ENCODE peak calls at places on chromosomes 12 and 14, in five cellular contexts. One of them, this sample, is unnamed.

GRCh38 chr12:18400186-18400585 is 138.9 kb downstream of the PIK3C2G start:
- DNase-seq in mesenchymal stem cell: no peak
- DNase-seq in H9: no peak
- DNase-seq in neuronal stem cell: no peak
- DNase-seq in H1: no peak
- DNase-seq in this sample: no peak

GRCh38 chr12:47828967-47829482 is 9.3 kb upstream of the HDAC7 start:
- DNase-seq in mesenchymal stem cell: peak; percentile 53
- DNase-seq in H9: peak; percentile 83
- DNase-seq in neuronal stem cell: no peak
- DNase-seq in H1: no peak
- DNase-seq in this sample: no peak

GRCh38 chr12:28443337-28443736 is 253.1 kb downstream of the CCDC91 start:
- DNase-seq in mesenchymal stem cell: no peak
- DNase-seq in H9: no peak
- DNase-seq in neuronal stem cell: no peak
- DNase-seq in H1: no peak
- DNase-seq in this sample: no peak

GRCh38 chr12:71746983-71747611 is 7.6 kb upstream of the RAB21 start:
- DNase-seq in mesenchymal stem cell: peak; percentile 71
- DNase-seq in H9: peak; percentile 48
- DNase-seq in neuronal stem cell: no peak
- DNase-seq in H1: no peak
- DNase-seq in this sample: peak; percentile 46

GRCh38 chr12:63846249-63846967 is 1.9 kb downstream of the SRGAP1 start:
- DNase-seq in mesenchymal stem cell: no peak
- DNase-seq in H9: no peak
- DNase-seq in neuronal stem cell: no peak
- DNase-seq in H1: no peak
- DNase-seq in this sample: no peak

GRCh38 chr12:14901228-14901562 is 15.5 kb upstream of the MGP start:
- DNase-seq in mesenchymal stem cell: no peak
- DNase-seq in H9: no peak
- DNase-seq in neuronal stem cell: no peak
- DNase-seq in H1: no peak
- DNase-seq in this sample: no peak

GRCh38 chr12:5078423-5078822 is 34.7 kb downstream of the KCNA5 start:
- DNase-seq in mesenchymal stem cell: no peak
- DNase-seq in H9: no peak
- DNase-seq in neuronal stem cell: no peak
- DNase-seq in H1: no peak
- DNase-seq in this sample: peak; percentile 56

GRCh38 chr12:32499048-32499447 is 99.7 kb downstream of the FGD4 start:
- DNase-seq in mesenchymal stem cell: no peak
- DNase-seq in H9: no peak
- DNase-seq in neuronal stem cell: no peak
- DNase-seq in H1: no peak
- DNase-seq in this sample: no peak

GRCh38 chr12:53960187-53961024 is 5.7 kb downstream of the HOXC12 start:
- DNase-seq in mesenchymal stem cell: no peak
- DNase-seq in H9: no peak
- DNase-seq in neuronal stem cell: no peak
- DNase-seq in H1: no peak
- DNase-seq in this sample: no peak

GRCh38 chr14:96136361-96136760 is 68.3 kb upstream of the BDKRB2 start:
- DNase-seq in mesenchymal stem cell: peak; percentile 81
- DNase-seq in H9: no peak
- DNase-seq in neuronal stem cell: no peak
- DNase-seq in H1: no peak
- DNase-seq in this sample: peak; percentile 71

GRCh38 chr14:43803076-43803689 is 703.9 kb downstream of the FSCB start:
- DNase-seq in mesenchymal stem cell: no peak
- DNase-seq in H9: no peak
- DNase-seq in neuronal stem cell: no peak
- DNase-seq in H1: no peak
- DNase-seq in this sample: no peak

GRCh38 chr14:81427348-81428058 is 27.4 kb upstream of the STON2 start:
- DNase-seq in mesenchymal stem cell: no peak
- DNase-seq in H9: no peak
- DNase-seq in neuronal stem cell: no peak
- DNase-seq in H1: no peak
- DNase-seq in this sample: no peak

GRCh38 chr12:111427417-111428074 is 21.8 kb downstream of the SH2B3 start:
- DNase-seq in mesenchymal stem cell: no peak
- DNase-seq in H9: no peak
- DNase-seq in neuronal stem cell: no peak
- DNase-seq in H1: no peak
- DNase-seq in this sample: no peak

GRCh38 chr14:37466623-37467088 is 128.4 kb downstream of the FOXA1 start:
- DNase-seq in mesenchymal stem cell: peak; percentile 45
- DNase-seq in H9: no peak
- DNase-seq in neuronal stem cell: no peak
- DNase-seq in H1: no peak
- DNase-seq in this sample: no peak

GRCh38 chr12:107355004-107355565 is 261.7 kb upstream of the CRY1 start:
- DNase-seq in mesenchymal stem cell: no peak
- DNase-seq in H9: no peak
- DNase-seq in neuronal stem cell: no peak
- DNase-seq in H1: no peak
- DNase-seq in this sample: no peak

GRCh38 chr12:66627270-66627987 is 51.4 kb downstream of the GRIP1 start:
- DNase-seq in mesenchymal stem cell: no peak
- DNase-seq in H9: no peak
- DNase-seq in neuronal stem cell: no peak
- DNase-seq in H1: no peak
- DNase-seq in this sample: no peak

GRCh38 chr14:101301011-101301410 is 260.3 kb upstream of the DIO3 start:
- DNase-seq in mesenchymal stem cell: no peak
- DNase-seq in H9: no peak
- DNase-seq in neuronal stem cell: no peak
- DNase-seq in H1: no peak
- DNase-seq in this sample: no peak

GRCh38 chr12:45273717-45274271 is 57.9 kb downstream of the ANO6 start:
- DNase-seq in mesenchymal stem cell: peak; percentile 92
- DNase-seq in H9: no peak
- DNase-seq in neuronal stem cell: no peak
- DNase-seq in H1: no peak
- DNase-seq in this sample: peak; percentile 85

GRCh38 chr12:27595231-27595642 is 71.2 kb downstream of the PPFIBP1 start:
- DNase-seq in mesenchymal stem cell: peak; percentile 95
- DNase-seq in H9: no peak
- DNase-seq in neuronal stem cell: peak; percentile 54
- DNase-seq in H1: no peak
- DNase-seq in this sample: peak; percentile 55

GRCh38 chr14:75831455-75831854 is 150.3 kb downstream of the TGFB3 start:
- DNase-seq in mesenchymal stem cell: no peak
- DNase-seq in H9: no peak
- DNase-seq in neuronal stem cell: no peak
- DNase-seq in H1: no peak
- DNase-seq in this sample: peak; percentile 10

GRCh38 chr12:20101046-20101445 is 267.3 kb upstream of the PDE3A start:
- DNase-seq in mesenchymal stem cell: no peak
- DNase-seq in H9: no peak
- DNase-seq in neuronal stem cell: no peak
- DNase-seq in H1: no peak
- DNase-seq in this sample: no peak

GRCh38 chr14:81811705-81812269 is 278.1 kb upstream of the SEL1L start:
- DNase-seq in mesenchymal stem cell: no peak
- DNase-seq in H9: no peak
- DNase-seq in neuronal stem cell: no peak
- DNase-seq in H1: no peak
- DNase-seq in this sample: no peak

GRCh38 chr12:9387450-9387849 is 179.3 kb upstream of the PZP start:
- DNase-seq in mesenchymal stem cell: no peak
- DNase-seq in H9: no peak
- DNase-seq in neuronal stem cell: no peak
- DNase-seq in H1: no peak
- DNase-seq in this sample: no peak
- H2BK12ac ChIP-seq in mesenchymal stem cell: no peak overlapping the region
- H2BK12ac ChIP-seq in H9: no peak overlapping the region
- H2BK12ac ChIP-seq in neuronal stem cell: no peak overlapping the region
- H2BK12ac ChIP-seq in H1: no peak overlapping the region
- H2BK12ac ChIP-seq in this sample: no peak overlapping the region

GRCh38 chr12:62603811-62604098 is 137.1 kb downstream of the MON2 start:
- DNase-seq in mesenchymal stem cell: no peak
- DNase-seq in H9: no peak
- DNase-seq in neuronal stem cell: no peak
- DNase-seq in H1: no peak
- DNase-seq in this sample: peak; percentile 62

GRCh38 chr12:62604373-62604772 is 137.7 kb downstream of the MON2 start:
- DNase-seq in mesenchymal stem cell: no peak
- DNase-seq in H9: no peak
- DNase-seq in neuronal stem cell: no peak
- DNase-seq in H1: no peak
- DNase-seq in this sample: no peak

GRCh38 chr12:62603061-62603810 is 136.6 kb downstream of the MON2 start:
- DNase-seq in mesenchymal stem cell: peak; percentile 89
- DNase-seq in H9: peak; percentile 84
- DNase-seq in neuronal stem cell: peak; percentile 82
- DNase-seq in H1: peak; percentile 84
- DNase-seq in this sample: peak; percentile 90

GRCh38 chr12:62605972-62606371 is 139.3 kb downstream of the MON2 start:
- DNase-seq in mesenchymal stem cell: no peak
- DNase-seq in H9: no peak
- DNase-seq in neuronal stem cell: no peak
- DNase-seq in H1: no peak
- DNase-seq in this sample: no peak

DNA sequence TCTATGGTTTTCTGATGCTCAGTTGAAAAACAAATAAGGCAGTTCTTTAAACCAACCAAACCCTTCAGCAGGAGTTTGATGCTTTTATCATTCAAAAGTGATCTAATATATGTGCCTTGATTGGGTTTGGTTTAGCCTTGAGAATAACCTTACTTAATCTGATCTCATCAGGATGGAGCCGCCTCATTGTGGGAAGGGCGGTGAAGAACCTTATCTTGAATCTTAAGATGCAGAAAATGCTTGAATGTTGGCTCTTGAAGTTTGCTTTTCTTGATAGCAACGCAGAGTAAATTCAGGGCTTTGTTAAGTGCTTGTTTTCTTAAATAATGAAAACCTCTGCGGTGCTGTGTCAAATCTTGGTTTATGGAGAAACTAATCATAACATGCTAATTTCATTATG is 138.2 kb downstream of the MON2 start:
- DNase-seq in mesenchymal stem cell: peak; percentile 42
- DNase-seq in H9: no peak
- DNase-seq in neuronal stem cell: no peak
- DNase-seq in H1: no peak
- DNase-seq in this sample: peak; percentile 31
- H3K14ac ChIP-seq in mesenchymal stem cell: no peak overlapping the region
- H3K14ac ChIP-seq in H9: no peak overlapping the region
- H3K14ac ChIP-seq in neuronal stem cell: no peak overlapping the region
- H3K14ac ChIP-seq in H1: no peak overlapping the region
- H3K14ac ChIP-seq in this sample: no peak overlapping the region

DNA sequence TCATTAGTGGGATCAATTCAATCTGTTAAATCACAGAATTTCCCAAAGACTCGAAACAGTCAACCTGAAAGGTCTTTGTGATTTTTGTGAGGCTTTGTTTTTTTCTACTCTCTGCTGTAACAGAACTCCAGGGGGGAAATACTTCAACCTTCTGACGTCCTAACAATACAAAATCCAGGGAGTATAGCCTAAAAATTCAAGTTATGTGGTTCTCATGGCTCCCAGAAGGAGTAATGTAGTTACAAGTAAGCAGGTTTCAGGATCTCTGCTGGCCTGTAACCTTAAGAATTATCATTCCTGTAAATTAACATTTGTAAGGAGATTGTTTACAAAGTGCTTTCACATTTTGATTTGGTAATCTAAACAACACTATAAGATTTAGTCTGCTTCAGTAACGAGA is 39.9 kb downstream of the VEZT start:
- DNase-seq in mesenchymal stem cell: no peak
- DNase-seq in H9: no peak
- DNase-seq in neuronal stem cell: no peak
- DNase-seq in H1: no peak
- DNase-seq in this sample: no peak
- H3K18ac ChIP-seq in mesenchymal stem cell: no peak overlapping the region
- H3K18ac ChIP-seq in H9: no peak overlapping the region
- H3K18ac ChIP-seq in neuronal stem cell: no peak overlapping the region
- H3K18ac ChIP-seq in H1: no peak overlapping the region
- H3K18ac ChIP-seq in this sample: no peak overlapping the region

DNA sequence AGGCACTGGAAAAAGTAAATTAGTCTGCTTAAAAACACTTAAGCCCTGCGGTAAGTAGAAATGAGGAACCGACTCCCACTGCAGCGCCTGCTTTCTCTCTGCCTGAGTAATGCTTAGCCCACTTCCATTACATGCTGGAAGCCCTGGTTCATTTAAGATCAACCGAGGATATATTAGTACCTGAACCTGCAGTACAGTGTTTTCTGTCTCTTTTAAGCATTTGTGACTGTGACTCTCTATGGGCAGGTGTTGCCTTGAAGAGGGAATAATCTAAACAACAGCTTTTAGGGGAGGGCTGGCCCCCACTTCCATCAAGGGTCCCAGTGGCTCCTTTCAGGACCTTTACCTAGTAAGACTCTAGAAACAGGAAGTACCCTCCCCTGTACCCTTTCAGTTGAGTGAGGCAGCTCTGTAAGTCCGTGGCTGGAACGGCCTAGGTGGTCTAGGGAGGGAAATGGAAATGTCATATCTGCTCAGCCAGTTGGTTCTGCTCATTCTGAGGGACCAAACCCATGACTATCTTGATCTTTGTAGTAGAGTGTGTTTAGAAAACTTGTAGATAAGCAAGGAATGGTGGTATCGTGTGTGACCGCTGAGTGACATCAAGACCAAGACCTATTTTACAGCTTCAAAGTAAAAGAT is 56.2 kb downstream of the FNTB start:
- DNase-seq in mesenchymal stem cell: no peak
- DNase-seq in H9: no peak
- DNase-seq in neuronal stem cell: no peak
- DNase-seq in H1: no peak
- DNase-seq in this sample: peak; percentile 4
- H2BK12ac ChIP-seq in mesenchymal stem cell: no peak overlapping the region
- H2BK12ac ChIP-seq in H9: no peak overlapping the region
- H2BK12ac ChIP-seq in neuronal stem cell: no peak overlapping the region
- H2BK12ac ChIP-seq in H1: no peak overlapping the region
- H2BK12ac ChIP-seq in this sample: no peak overlapping the region